ENCODE peak calls at places on chromosomes 6 and 20, in seven cellular contexts. S is pancreas; B is stimulated activated CD8-positive, alpha-beta memory T cell treated with anti-CD3 and anti-CD28 coated beads, Interleukin-4, amount 100 ng/mL, for 4 hours; N is stimulated activated CD4-positive, alpha-beta T cell treated with anti-CD3 and anti-CD28 coated beads, Interleukin-4, amount 100 ng/mL, for 24 hours; H is colonic mucosa; V is hypothalamus; A is SW480. T is an unnamed sample.

GRCh38 chr20:38601216-38602184 is at the start of gene ARHGAP40:
- DNase-seq in V (no peak), A (peak), N (peak), S (no peak), B (no peak), H (no peak), T (peak)

GRCh38 chr20:44809380-44810060 is 826 bp downstream of the RIMS4 start:
- DNase-seq in S (no peak), V (no peak), N (no peak), B (no peak), A (no peak), H (no peak), T (no peak)

GRCh38 chr6:54020311-54020710 is 90.9 kb upstream of the MLIP start:
- DNase-seq in A (no peak), H (no peak), S (no peak), V (no peak), N (no peak), B (no peak), T (no peak)

GRCh38 chr6:101779051-101779844 is 385.7 kb downstream of the GRIK2 start:
- DNase-seq in S (no peak), B (no peak), N (no peak), A (no peak), V (no peak), H (no peak), T (no peak)

GRCh38 chr6:64520050-64520449 is 884.4 kb downstream of the PHF3 start:
- DNase-seq in N (no peak), B (no peak), V (no peak), H (no peak), S (no peak), A (no peak), T (no peak)

GRCh38 chr6:153965996-153966395 is 73.0 kb upstream of the OPRM1 start:
- DNase-seq in B (no peak), N (no peak), H (no peak), S (no peak), V (no peak), A (peak), T (no peak)

GRCh38 chr20:57584768-57585461 is 24.0 kb downstream of the PCK1 start:
- DNase-seq in H (no peak), V (no peak), S (no peak), N (no peak), A (no peak), B (no peak), T (no peak)

GRCh38 chr6:27358786-27359185 is 29.8 kb upstream of the ZNF391 start:
- DNase-seq in B (no peak), V (no peak), A (no peak), N (no peak), S (no peak), H (no peak), T (no peak)

GRCh38 chr20:33917813-33918525 is 75.7 kb upstream of the RALY start:
- DNase-seq in A (no peak), N (no peak), B (no peak), H (no peak), S (no peak), V (no peak), T (no peak)

T was measured in ureter.